ENCODE peak calls at places on chromosomes 6 and 20, in four cellular contexts. E is HepG2, R is K562, V is GM12878. D is an unnamed sample.

GRCh38 chr20:5714261-5715041 is 35.8 kb upstream of the SHLD1 start:
- DNase-seq in E (peak), R (peak), V (no peak), D (no peak)

GRCh38 chr6:150191809-150192208 is 49.0 kb downstream of the PPP1R14C start:
- DNase-seq in E (no peak), R (no peak), V (no peak), D (peak)

GRCh38 chr6:108944058-108944457 is 95.8 kb downstream of the ARMC2 start:
- DNase-seq in E (no peak), R (no peak), V (no peak), D (no peak)

GRCh38 chr6:22437665-22438064 is 131.7 kb upstream of the HDGFL1 start:
- DNase-seq in E (no peak), R (no peak), V (no peak), D (no peak)

GRCh38 chr20:21437248-21437647 is 39.9 kb upstream of the NKX2-4 start:
- DNase-seq in E (no peak), R (no peak), V (no peak), D (no peak)

GRCh38 chr6:41053056-41053455 is at the start of gene APOBEC2:
- DNase-seq in E (no peak), R (no peak), V (no peak), D (no peak)

GRCh38 chr6:125236536-125237327 is 65.0 kb downstream of the HDDC2 start:
- DNase-seq in E (no peak), R (no peak), V (no peak), D (peak)

GRCh38 chr20:38893485-38894090 is 32.6 kb upstream of the FAM83D start:
- DNase-seq in E (peak), R (peak), V (peak), D (peak)

GRCh38 chr6:3022765-3023662 is 23.3 kb downstream of the NQO2 start:
- DNase-seq in E (no peak), R (no peak), V (no peak), D (no peak)

GRCh38 chr20:2752631-2753455 is 47.6 kb downstream of the CPXM1 start:
- DNase-seq in E (peak), R (peak), V (no peak), D (peak)

GRCh38 chr6:143745160-143746133 is 67.7 kb downstream of the PHACTR2 start:
- DNase-seq in E (peak), R (no peak), V (no peak), D (peak)

GRCh38 chr6:143742955-143743255 is 65.1 kb downstream of the PHACTR2 start:
- DNase-seq in E (no peak), R (no peak), V (no peak), D (no peak)

GRCh38 chr6:143742070-143742954 is 64.5 kb downstream of the PHACTR2 start:
- DNase-seq in E (no peak), R (no peak), V (no peak), D (no peak)

GRCh38 chr6:143744593-143745151 is 66.9 kb downstream of the PHACTR2 start:
- DNase-seq in E (peak), R (no peak), V (no peak), D (peak)

GRCh38 chr6:143743256-143744166 is 65.7 kb downstream of the PHACTR2 start:
- DNase-seq in E (peak), R (no peak), V (no peak), D (no peak)
- H3K4me2 ChIP-seq in E (peak), R (no peak), V (no peak), D (peak)

GRCh38 chr6:94254689-94255088 is 835.3 kb upstream of the EPHA7 start:
- DNase-seq in E (peak), R (no peak), V (no peak), D (no peak)
- TF ChIP-seq CHD4 in E (no peak), R (no peak), V (no peak), D (no peak)

GRCh38 chr20:62494980-62495797 is 19.4 kb upstream of the GATA5 start:
- DNase-seq in E (no peak), R (no peak), V (no peak), D (no peak)
- H3K4me2 ChIP-seq in E (no peak), R (no peak), V (no peak), D (no peak)

GRCh38 chr6:10460096-10460495 is 45.2 kb upstream of the TFAP2A start:
- DNase-seq in E (no peak), R (no peak), V (peak), D (no peak)

GRCh38 chr6:10463040-10463439 is 48.2 kb upstream of the TFAP2A start:
- DNase-seq in E (no peak), R (no peak), V (no peak), D (no peak)

GRCh38 chr6:10461850-10462249 is 47.0 kb upstream of the TFAP2A start:
- DNase-seq in E (no peak), R (no peak), V (no peak), D (no peak)

GRCh38 chr6:10463491-10464481 is 48.9 kb upstream of the TFAP2A start:
- DNase-seq in E (no peak), R (peak), V (no peak), D (no peak)

DNA sequence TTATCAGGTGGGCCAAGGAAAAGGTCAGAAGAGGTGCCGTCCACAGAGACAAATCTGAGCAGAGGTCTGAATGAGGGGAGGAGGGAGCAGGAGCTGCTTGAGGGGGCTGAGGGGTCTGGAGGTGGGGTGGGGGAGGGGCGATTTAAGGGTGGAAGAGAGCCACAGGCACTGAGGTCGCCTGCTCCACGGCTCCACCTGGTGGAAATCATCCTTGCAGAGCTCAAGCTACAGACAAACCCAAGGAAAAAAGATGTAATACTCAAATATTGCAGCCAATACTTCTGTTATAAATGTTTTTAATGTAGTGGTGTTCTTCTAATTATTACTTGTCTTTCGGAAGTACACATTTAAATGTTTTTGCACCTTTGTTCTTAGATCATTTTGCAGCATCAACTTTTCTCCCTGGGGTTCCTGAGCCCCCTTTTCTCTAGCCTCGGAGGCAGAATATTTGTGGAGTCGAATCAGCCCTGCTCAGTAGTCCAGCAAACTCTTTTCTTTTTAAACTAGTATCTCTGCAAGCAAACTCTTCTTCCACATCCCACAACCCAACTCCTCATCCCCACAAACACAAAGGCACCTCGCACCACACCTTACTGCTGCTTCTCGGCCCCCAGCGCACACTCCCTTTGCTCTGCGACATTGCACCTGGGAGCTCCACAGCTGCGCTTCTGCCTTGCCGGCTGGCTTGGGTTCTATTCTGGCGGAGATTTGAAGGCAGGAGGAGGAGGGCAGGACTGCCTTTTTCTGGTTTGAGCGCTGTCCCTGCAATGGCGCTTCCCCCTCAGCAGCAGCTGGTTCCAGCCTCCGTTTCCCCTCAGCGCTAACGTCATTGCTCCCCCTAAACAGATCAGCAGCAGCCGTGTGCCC is 51.0 kb upstream of the TFAP2A start:
- DNase-seq in E (peak), R (peak), V (no peak), D (peak)
- TF ChIP-seq CHD4 in E (no peak), R (no peak), V (no peak), D (no peak)

DNA sequence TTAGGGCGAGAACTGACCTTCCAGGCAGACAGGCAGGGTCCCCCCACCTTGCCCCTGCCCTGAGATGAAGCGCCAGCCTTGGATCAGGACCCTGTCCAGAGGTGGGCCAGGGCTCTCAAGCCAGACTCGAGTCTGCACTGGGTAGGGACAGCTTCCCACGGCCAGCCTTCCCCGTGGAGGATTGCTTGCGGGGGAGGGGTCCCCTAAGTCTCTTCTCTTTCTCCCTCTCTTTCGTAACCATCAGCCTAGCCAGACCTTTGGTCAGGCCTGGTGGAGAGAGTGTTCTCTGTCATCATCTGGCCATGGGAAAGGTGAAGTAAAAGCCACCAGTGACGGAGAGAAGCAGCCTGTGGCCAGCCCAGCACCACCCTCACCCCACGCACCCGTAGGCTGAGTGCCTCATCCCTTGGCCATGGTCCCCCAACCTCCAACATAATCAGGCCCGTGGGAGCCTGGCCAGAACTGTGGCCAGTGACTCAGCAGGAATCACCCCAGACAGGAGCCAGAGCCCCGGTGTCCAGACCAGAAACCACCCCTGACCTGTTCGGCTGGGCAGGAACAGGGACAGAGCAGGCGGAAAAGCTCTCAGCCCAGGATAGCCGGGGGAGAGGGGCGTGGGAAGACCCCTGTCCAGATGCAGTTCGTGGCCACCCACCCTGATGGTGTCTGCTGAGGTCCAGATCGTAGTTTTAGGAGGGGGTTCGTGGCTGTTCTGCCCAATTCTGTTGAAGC is 47.1 kb downstream of the SNAI1 start:
- DNase-seq in E (peak), R (peak), V (no peak), D (peak)
- H3K4me2 ChIP-seq in E (peak), R (peak), V (no peak), D (peak)

GRCh38 chr6:35317483-35318199 is 20.0 kb downstream of the DEF6 start:
- DNase-seq in E (no peak), R (no peak), V (no peak), D (no peak)

GRCh38 chr6:35320031-35320410 is 22.3 kb upstream of the PPARD start:
- DNase-seq in E (no peak), R (no peak), V (no peak), D (no peak)

GRCh38 chr6:35319346-35320030 is 21.9 kb downstream of the DEF6 start:
- DNase-seq in E (no peak), R (no peak), V (no peak), D (no peak)

GRCh38 chr6:35318845-35319220 is 21.2 kb downstream of the DEF6 start:
- DNase-seq in E (peak), R (no peak), V (no peak), D (no peak)

GRCh38 chr6:35318200-35318844 is 20.7 kb downstream of the DEF6 start:
- DNase-seq in E (peak), R (peak), V (no peak), D (peak)
- TF ChIP-seq CHD4 in E (no peak), R (no peak), V (no peak), D (no peak)

D was measured in A549.